ENCODE peak calls at places on chromosomes 13 and 19, in six cellular contexts. C is mesendoderm; N is activated T-cell treated with anti-CD3 and anti-CD28 coated beads, Interleukin-2, amount 50 U/mL, for 72 hours; K is activated CD4-positive, alpha-beta T cell treated with anti-CD3 and anti-CD28 coated beads, Interleukin-2, amount 50 U/mL, for 4 hours; D is GM23248; M is activated gamma-delta T cell treated with Interleukin-2 at 50 U/mL for 16 hours. O is an unnamed sample.

GRCh38 chr13:31528758-31529157 is 210.6 kb upstream of the RXFP2 start:
- DNase-seq in C (no peak), N (no peak), K (no peak), D (no peak), M (no peak), O (no peak)

GRCh38 chr19:51365211-51366049 is 758 bp downstream of the ETFB start:
- DNase-seq in C (no peak), N (no peak), K (no peak), D (peak), M (no peak), O (no peak)

GRCh38 chr13:79336971-79337370 is 69.1 kb downstream of the RBM26 start:
- DNase-seq in C (peak), N (no peak), K (no peak), D (no peak), M (no peak), O (no peak)

GRCh38 chr19:34639491-34640085 is 37.4 kb downstream of the SCGB2B2 start:
- DNase-seq in C (peak), N (peak), K (peak), D (peak), M (peak), O (peak)

GRCh38 chr19:16252459-16253205 is 54.9 kb downstream of the AP1M1 start:
- DNase-seq in C (no peak), N (no peak), K (no peak), D (no peak), M (no peak), O (no peak)

GRCh38 chr19:12995596-12996541 is 594 bp downstream of the NFIX start:
- DNase-seq in C (no peak), N (no peak), K (no peak), D (peak), M (no peak), O (no peak)

GRCh38 chr13:46401432-46401831 is 14.4 kb upstream of the RUBCNL start:
- DNase-seq in C (no peak), N (no peak), K (no peak), D (no peak), M (no peak), O (no peak)

GRCh38 chr13:31172535-31172934 is 10.8 kb upstream of the HSPH1 start:
- DNase-seq in C (peak), N (no peak), K (no peak), D (peak), M (no peak), O (no peak)

GRCh38 chr19:13689050-13689449 is 75.3 kb upstream of the MRI1 start:
- DNase-seq in C (peak), N (peak), K (no peak), D (peak), M (no peak), O (no peak)

GRCh38 chr19:49315111-49315510 is 9.9 kb downstream of the SLC6A16 start:
- DNase-seq in C (no peak), N (no peak), K (no peak), D (no peak), M (no peak), O (no peak)

GRCh38 chr19:52028780-52029123 is 573 bp upstream of the ZNF614 start:
- DNase-seq in C (no peak), N (no peak), K (no peak), D (no peak), M (no peak), O (no peak)

GRCh38 chr13:29955137-29955650 is 104.8 kb upstream of the UBL3 start:
- DNase-seq in C (no peak), N (no peak), K (no peak), D (no peak), M (no peak), O (no peak)

GRCh38 chr13:27065582-27065981 is 106.0 kb downstream of the USP12 start:
- DNase-seq in C (no peak), N (no peak), K (no peak), D (no peak), M (no peak), O (no peak)

GRCh38 chr13:84896128-84896527 is 903.1 kb downstream of the SLITRK6 start:
- DNase-seq in C (peak), N (peak), K (peak), D (peak), M (peak), O (no peak)

O was measured in stimulated activated naive CD4-positive, alpha-beta T cell treated with Interleukin-2 at 50 U/mL for 16 hours.